ENCODE peak calls at places on chromosome 10, in seven cellular contexts. M, W, I, X, H, S and O are unnamed samples.

GRCh38 chr10:87657370-87657769 is 2.3 kb upstream of the PAPSS2 start:
- DNase-seq in M (peak), W (no peak), I (no peak), X (no peak), H (no peak), S (no peak), O (no peak)

GRCh38 chr10:58014436-58014835 is 253.3 kb downstream of the IPMK start:
- DNase-seq in M (no peak), W (no peak), I (no peak), X (no peak), H (no peak), S (no peak), O (no peak)

GRCh38 chr10:28586176-28586575 is 53.3 kb downstream of the WAC start:
- DNase-seq in M (no peak), W (no peak), I (no peak), X (no peak), H (no peak), S (no peak), O (no peak)

GRCh38 chr10:7435674-7436073 is 24.8 kb upstream of the SFMBT2 start:
- DNase-seq in M (no peak), W (no peak), I (no peak), X (no peak), H (no peak), S (no peak), O (no peak)

GRCh38 chr10:89657302-89657701 is 12.3 kb upstream of the PANK1 start:
- DNase-seq in M (no peak), W (no peak), I (no peak), X (no peak), H (no peak), S (no peak), O (no peak)

GRCh38 chr10:12419279-12419847 is 70.0 kb downstream of the CAMK1D start:
- DNase-seq in M (peak), W (no peak), I (no peak), X (no peak), H (no peak), S (no peak), O (no peak)

GRCh38 chr10:104824378-104825006 is 183.4 kb downstream of the SORCS3 start:
- DNase-seq in M (no peak), W (peak), I (no peak), X (no peak), H (no peak), S (no peak), O (peak)

GRCh38 chr10:35992107-35992506 is 350.0 kb upstream of the FZD8 start:
- DNase-seq in M (no peak), W (no peak), I (no peak), X (no peak), H (no peak), S (no peak), O (no peak)

GRCh38 chr10:4767033-4767814 is 58.8 kb upstream of the AKR1E2 start:
- DNase-seq in M (peak), W (no peak), I (no peak), X (no peak), H (peak), S (peak), O (no peak)

GRCh38 chr10:13458107-13458761 is 70.6 kb downstream of the BEND7 start:
- DNase-seq in M (no peak), W (peak), I (no peak), X (no peak), H (no peak), S (no peak), O (no peak)